ENCODE peak calls at places on chromosomes 5 and 9, in seven cellular contexts. L is nephron progenitor cell; B is NCI-H345; N is OCI-M1; F is activated T-helper 1 cell treated with anti-CD3 and anti-CD28 coated beads, Interleukin-12 subunit alpha, Interleukin-12 subunit beta, Interleukin-2, Interleukin-4 antibody, amounts not matched to agents 30 ng/mL and 10 ng/mL and 1 ng/mL, durations not matched to agents 14 hours and 24 hours and 36 hours; W is left kidney; J is A549. H is an unnamed sample.

GRCh38 chr5:36657563-36657995 is 51.2 kb downstream of the SLC1A3 start:
- DNase-seq in L (no peak), B (no peak), N (peak), F (no peak), W (peak), J (peak), H (peak)

GRCh38 chr5:82347213-82347947 is 69.2 kb upstream of the RPS23 start:
- DNase-seq in L (peak), B (no peak), N (no peak), F (no peak), W (peak), J (no peak), H (no peak)

GRCh38 chr5:103522586-103522985 is 40.0 kb downstream of the NUDT12 start:
- DNase-seq in L (no peak), B (no peak), N (no peak), F (no peak), W (no peak), J (no peak), H (no peak)

GRCh38 chr5:6772886-6773285 is 59.7 kb downstream of the TENT4A start:
- DNase-seq in L (no peak), B (peak), N (no peak), F (no peak), W (peak), J (no peak), H (no peak)

GRCh38 chr5:65192326-65192725 is 289.4 kb downstream of the ADAMTS6 start:
- DNase-seq in L (no peak), B (no peak), N (no peak), F (no peak), W (no peak), J (no peak), H (no peak)

GRCh38 chr5:140611020-140611521 is 21.9 kb downstream of the CD14 start:
- DNase-seq in L (no peak), B (no peak), N (peak), F (no peak), W (no peak), J (no peak), H (no peak)

GRCh38 chr5:68320094-68320986 is 104.8 kb downstream of the PIK3R1 start:
- DNase-seq in L (no peak), B (no peak), N (peak), F (no peak), W (no peak), J (peak), H (peak)

GRCh38 chr9:115127191-115127817 is 9.3 kb upstream of the TNC start:
- DNase-seq in L (no peak), B (no peak), N (peak), F (no peak), W (no peak), J (no peak), H (peak)

GRCh38 chr9:113350338-113350672 is 964 bp downstream of the BSPRY start:
- DNase-seq in L (no peak), B (no peak), N (no peak), F (peak), W (no peak), J (no peak), H (no peak)

GRCh38 chr5:69415584-69415958 is 655 bp downstream of the MARVELD2 start:
- DNase-seq in L (peak), B (no peak), N (no peak), F (no peak), W (peak), J (no peak), H (peak)

GRCh38 chr5:14146725-14147124 is 3.6 kb downstream of the TRIO start:
- DNase-seq in L (no peak), B (no peak), N (no peak), F (no peak), W (no peak), J (no peak), H (peak)

GRCh38 chr5:111447822-111448221 is 64.5 kb downstream of the STARD4 start:
- DNase-seq in L (no peak), B (peak), N (no peak), F (no peak), W (peak), J (no peak), H (no peak)

GRCh38 chr5:140251527-140251973 is 51.4 kb downstream of the PFDN1 start:
- DNase-seq in L (no peak), B (no peak), N (no peak), F (peak), W (no peak), J (peak), H (peak)

GRCh38 chr5:116766470-116766947 is 191.9 kb upstream of the SEMA6A start:
- DNase-seq in L (no peak), B (no peak), N (peak), F (no peak), W (no peak), J (peak), H (peak)

GRCh38 chr5:124655943-124656459 is 90.4 kb downstream of the ZNF608 start:
- DNase-seq in L (no peak), B (peak), N (peak), F (no peak), W (peak), J (peak), H (peak)

GRCh38 chr9:70580593-70581195 is 166.2 kb upstream of the KLF9 start:
- DNase-seq in L (no peak), B (no peak), N (peak), F (no peak), W (no peak), J (no peak), H (no peak)

GRCh38 chr9:136740971-136741884 is 1.5 kb downstream of the LCN10 start:
- DNase-seq in L (no peak), B (no peak), N (no peak), F (no peak), W (peak), J (no peak), H (no peak)

GRCh38 chr5:172868924-172869565 is 35.0 kb downstream of the ERGIC1 start:
- DNase-seq in L (no peak), B (no peak), N (no peak), F (no peak), W (no peak), J (peak), H (peak)